ENCODE peak calls at places on chromosome 16, in nine cellular contexts. L is HuH-7; J is Right ventricle myocardium superior; H is natural killer cell treated with Interleukin-12 subunit alpha and Interleukin-12 subunit beta and Interleukin-15 and Interleukin-18, amount 100 ng/mL, for 72 hours; D is transverse colon; P is tibial nerve; F is Daoy; Q is amniotic stem cell; Z is small intestine. N is an unnamed sample.

GRCh38 chr16:58018803-58019202 is 6.8 kb upstream of the MMP15 start:
- DNase-seq in L (no peak), Z (no peak), J (no peak), H (no peak), P (no peak), F (no peak), D (no peak), Q (no peak), N (no peak)

GRCh38 chr16:24539850-24540484 is 601 bp downstream of the RBBP6 start:
- DNase-seq in L (peak; percentile 11), D (peak; percentile 69), P (no peak), H (peak; percentile 78), Q (no peak), J (peak; percentile 76), F (peak; percentile 43), Z (peak; percentile 46), N (peak; percentile 74)

GRCh38 chr16:11064202-11064540 is 119.8 kb downstream of the CLEC16A start:
- DNase-seq in Z (peak; percentile 6), D (no peak), P (no peak), J (no peak), H (no peak), L (no peak), F (no peak), Q (no peak), N (no peak)

GRCh38 chr16:86680661-86681439 is 102.5 kb downstream of the FOXL1 start:
- DNase-seq in F (peak; percentile 78), J (no peak), P (no peak), D (no peak), L (no peak), H (no peak), Z (no peak), Q (no peak), N (no peak)

GRCh38 chr16:16905850-16906249 is 526.9 kb downstream of the NPIPA7 start:
- DNase-seq in F (no peak), L (no peak), H (no peak), P (no peak), Z (no peak), D (no peak), J (no peak), Q (no peak), N (no peak)

GRCh38 chr16:12276631-12277030 is 300.1 kb downstream of the SNX29 start:
- DNase-seq in D (no peak), L (no peak), F (no peak), H (no peak), Q (no peak), J (no peak), P (no peak), Z (no peak), N (no peak)

GRCh38 chr16:48284772-48285409 is 37.6 kb upstream of the ABCC11 start:
- DNase-seq in D (no peak), F (no peak), Z (peak; percentile 5), L (no peak), J (no peak), P (no peak), Q (no peak), H (peak; percentile 76), N (no peak)

GRCh38 chr16:946048-946395 is 24.8 kb downstream of the LMF1 start:
- DNase-seq in F (peak; percentile 16), L (no peak), H (no peak), Q (no peak), J (no peak), P (no peak), D (no peak), Z (no peak), N (no peak)

GRCh38 chr16:21656795-21657768 is 4.7 kb upstream of the IGSF6 start:
- DNase-seq in J (no peak), P (peak; percentile 45), Q (peak; percentile 26), F (peak; percentile 29), L (peak; percentile 75), D (no peak), H (peak; percentile 73), Z (peak; percentile 51), N (peak; percentile 70)

GRCh38 chr16:59688006-59688405 is 953.9 kb upstream of the GOT2 start:
- DNase-seq in J (no peak), D (no peak), Q (no peak), Z (no peak), L (no peak), F (no peak), H (no peak), P (no peak), N (no peak)

GRCh38 chr16:68069511-68070248 is 15.5 kb upstream of the NFATC3 start:
- DNase-seq in H (no peak), D (peak; percentile 78), L (no peak), P (no peak), F (no peak), Z (peak; percentile 78), Q (no peak), J (peak; percentile 64), N (no peak)

GRCh38 chr16:65117701-65118448 is 4.0 kb downstream of the CDH11 start:
- DNase-seq in H (peak; percentile 62), J (peak; percentile 55), Z (peak; percentile 48), D (peak; percentile 70), L (peak; percentile 59), Q (peak; percentile 65), F (peak; percentile 78), P (peak; percentile 76), N (peak; percentile 89)

GRCh38 chr16:1335996-1336395 is 2.6 kb downstream of the BAIAP3 start:
- DNase-seq in Q (no peak), Z (no peak), L (no peak), H (no peak), P (no peak), J (no peak), F (peak; percentile 17), D (no peak), N (no peak)

GRCh38 chr16:19842758-19843157 is 41.9 kb downstream of the GPRC5B start:
- DNase-seq in F (no peak), H (no peak), Q (no peak), L (no peak), D (no peak), P (no peak), J (no peak), Z (no peak), N (no peak)

GRCh38 chr16:67264866-67265265 is 14.5 kb upstream of the PLEKHG4 start:
- DNase-seq in J (no peak), Q (no peak), P (no peak), L (no peak), F (no peak), D (no peak), Z (no peak), H (no peak), N (no peak)

GRCh38 chr16:27195941-27196595 is 7.3 kb upstream of the KDM8 start:
- DNase-seq in H (no peak), Z (peak; percentile 77), J (no peak), P (no peak), L (no peak), F (no peak), D (no peak), Q (no peak), N (no peak)

GRCh38 chr16:30670072-30670824 is 12.0 kb downstream of the FBRS start:
- DNase-seq in D (no peak), L (no peak), H (no peak), J (no peak), Q (no peak), P (no peak), F (no peak), Z (no peak), N (no peak)

GRCh38 chr16:69890114-69890890 is 60.8 kb upstream of the CLEC18A start:
- DNase-seq in H (no peak), F (peak; percentile 48), Q (no peak), L (no peak), D (peak; percentile 68), Z (peak; percentile 9), P (peak; percentile 56), J (peak; percentile 64), N (peak; percentile 75)

GRCh38 chr16:57668259-57668563 is at the start of gene ADGRG3:
- DNase-seq in Q (no peak), J (no peak), H (no peak), P (no peak), D (no peak), L (no peak), Z (no peak), F (no peak), N (no peak)

GRCh38 chr16:23962001-23962400 is 126.2 kb downstream of the PRKCB start:
- DNase-seq in D (no peak), Z (no peak), Q (no peak), H (no peak), F (no peak), J (no peak), P (no peak), L (no peak), N (no peak)

GRCh38 chr16:87203060-87203656 is 114.0 kb downstream of the C16orf95 start:
- DNase-seq in L (peak; percentile 97), D (peak; percentile 68), Q (peak; percentile 67), J (peak; percentile 79), P (peak; percentile 57), Z (peak; percentile 63), H (peak; percentile 75), F (peak; percentile 82), N (peak; percentile 77)

GRCh38 chr16:27461483-27462171 is 59.7 kb downstream of the IL21R start:
- DNase-seq in Z (no peak), D (no peak), F (no peak), J (no peak), H (no peak), L (no peak), Q (no peak), P (no peak), N (no peak)

GRCh38 chr16:71328151-71328550 is 30.4 kb upstream of the CALB2 start:
- DNase-seq in H (no peak), F (no peak), Q (no peak), L (no peak), Z (no peak), J (no peak), D (no peak), P (no peak), N (no peak)